ENCODE peak calls at places on chromosome 18, in five cellular contexts. One of them, this sample, is unnamed.

GRCh38 chr18:5317186-5317585 is 21.7 kb upstream of the ZBTB14 start:
- DNase-seq in M059J: no peak
- DNase-seq in T-helper 2 cell: no peak
- DNase-seq in WTC11: no peak
- DNase-seq in A549: no peak
- DNase-seq in this sample: no peak

GRCh38 chr18:63831080-63831788 is 56.0 kb downstream of the SERPINB7 start:
- DNase-seq in M059J: peak; percentile 92
- DNase-seq in A549: no peak
- DNase-seq in T-helper 2 cell: peak; percentile 20
- DNase-seq in WTC11: no peak
- DNase-seq in this sample: peak; percentile 69

GRCh38 chr18:75154259-75154658 is 54.7 kb downstream of the PTGR3 start:
- DNase-seq in M059J: no peak
- DNase-seq in T-helper 2 cell: no peak
- DNase-seq in WTC11: no peak
- DNase-seq in A549: no peak
- DNase-seq in this sample: no peak

GRCh38 chr18:499351-500229 is 911 bp downstream of the COLEC12 start:
- DNase-seq in M059J: peak; percentile 96
- DNase-seq in T-helper 2 cell: no peak
- DNase-seq in A549: peak; percentile 19
- DNase-seq in WTC11: no peak
- DNase-seq in this sample: no peak

GRCh38 chr18:72197598-72197997 is 346.5 kb downstream of the CBLN2 start:
- DNase-seq in A549: no peak
- DNase-seq in WTC11: no peak
- DNase-seq in M059J: no peak
- DNase-seq in T-helper 2 cell: no peak
- DNase-seq in this sample: no peak

GRCh38 chr18:1585881-1586488 is 681.3 kb downstream of the ADCYAP1 start:
- DNase-seq in T-helper 2 cell: peak; percentile 15
- DNase-seq in A549: peak; percentile 13
- DNase-seq in WTC11: no peak
- DNase-seq in M059J: peak; percentile 25
- DNase-seq in this sample: peak; percentile 2

GRCh38 chr18:58785171-58785805 is 79.4 kb upstream of the ZNF532 start:
- DNase-seq in T-helper 2 cell: no peak
- DNase-seq in A549: peak; percentile 98
- DNase-seq in M059J: peak; percentile 99
- DNase-seq in WTC11: no peak
- DNase-seq in this sample: peak; percentile 87

GRCh38 chr18:75211002-75211621 is 515 bp downstream of the TSHZ1 start:
- DNase-seq in A549: peak; percentile 3
- DNase-seq in M059J: peak; percentile 17
- DNase-seq in T-helper 2 cell: peak; percentile 53
- DNase-seq in WTC11: no peak
- DNase-seq in this sample: no peak

This sample was measured in HS-27A.